ENCODE peak calls at places on chromosomes 11 and 22, in four cellular contexts. R, F, Z and I are unnamed samples.

GRCh38 chr11:126526471-126526870 is 171.0 kb downstream of the ST3GAL4 start:
- DNase-seq in R (no peak), Z (no peak), F (no peak), I (no peak)

GRCh38 chr11:89321401-89321800 is 143.7 kb downstream of the TYR start:
- DNase-seq in R (no peak), Z (no peak), F (no peak), I (no peak)

GRCh38 chr22:39254789-39255298 is 10.1 kb upstream of the PDGFB start:
- DNase-seq in Z (no peak), F (no peak), R (no peak), I (peak)

GRCh38 chr22:17918840-17919239 is 105.5 kb downstream of the MICAL3 start:
- DNase-seq in F (no peak), Z (no peak), R (no peak), I (peak)

GRCh38 chr22:23689414-23689813 is 1.4 kb upstream of the RGL4 start:
- DNase-seq in Z (no peak), R (no peak), F (no peak), I (no peak)

GRCh38 chr11:19696904-19697303 is 15.7 kb upstream of the NAV2 start:
- DNase-seq in R (no peak), F (no peak), Z (no peak), I (no peak)

GRCh38 chr11:45333506-45333971 is 47.4 kb upstream of the SYT13 start:
- DNase-seq in R (peak), Z (peak), F (peak), I (peak)

GRCh38 chr22:17905445-17905844 is 118.9 kb downstream of the MICAL3 start:
- DNase-seq in R (no peak), Z (no peak), F (no peak), I (no peak)

GRCh38 chr11:42770444-42771065 is 541.2 kb upstream of the API5 start:
- DNase-seq in Z (no peak), R (peak), F (peak), I (peak)

GRCh38 chr22:36578619-36579018 is 49.7 kb upstream of the EIF3D start:
- DNase-seq in F (no peak), Z (no peak), R (no peak), I (no peak)

GRCh38 chr22:23837911-23838685 is 708 bp downstream of the DERL3 start:
- DNase-seq in R (no peak), F (peak), Z (no peak), I (no peak)

GRCh38 chr11:26102325-26102724 is 229.6 kb upstream of the ANO3 start:
- DNase-seq in R (no peak), F (no peak), Z (no peak), I (no peak)

GRCh38 chr11:128448981-128449713 is 138.2 kb downstream of the ETS1 start:
- DNase-seq in R (no peak), Z (no peak), F (no peak), I (no peak)

GRCh38 chr11:440065-441042 is 1.5 kb downstream of the ANO9 start:
- DNase-seq in F (no peak), Z (no peak), R (no peak), I (peak)

GRCh38 chr11:65210748-65211147 is 29.0 kb downstream of the CAPN1 start:
- DNase-seq in R (no peak), Z (no peak), F (no peak), I (no peak)

GRCh38 chr22:44067901-44068300 is 43.8 kb downstream of the PARVB start:
- DNase-seq in F (no peak), R (no peak), Z (no peak), I (no peak)

GRCh38 chr11:81342956-81343355 is 1390.7 kb downstream of the FAM181B start:
- DNase-seq in Z (no peak), F (no peak), R (no peak), I (no peak)

GRCh38 chr11:88297320-88298263 is 39.9 kb downstream of the CTSC start:
- DNase-seq in R (no peak), Z (no peak), F (no peak), I (no peak)

GRCh38 chr11:118607401-118608267 is at the start of gene PHLDB1:
- DNase-seq in R (peak), Z (no peak), F (peak), I (peak)

GRCh38 chr22:26673485-26673884 is 16.1 kb downstream of the MIAT start:
- DNase-seq in R (peak), F (no peak), Z (no peak), I (peak)

GRCh38 chr11:29214833-29215232 is 802.0 kb downstream of the KCNA4 start:
- DNase-seq in R (no peak), Z (no peak), F (no peak), I (peak)

GRCh38 chr11:121330614-121331435 is 38.3 kb downstream of the SC5D start:
- DNase-seq in F (no peak), R (no peak), Z (no peak), I (no peak)

GRCh38 chr11:121326230-121326629 is 33.7 kb downstream of the SC5D start:
- DNase-seq in F (no peak), Z (no peak), R (no peak), I (no peak)

GRCh38 chr11:121328967-121329653 is 36.5 kb downstream of the SC5D start:
- DNase-seq in R (no peak), Z (no peak), F (peak), I (no peak)

GRCh38 chr11:121329786-121330395 is 37.3 kb downstream of the SC5D start:
- DNase-seq in Z (no peak), F (no peak), R (peak), I (no peak)

DNA sequence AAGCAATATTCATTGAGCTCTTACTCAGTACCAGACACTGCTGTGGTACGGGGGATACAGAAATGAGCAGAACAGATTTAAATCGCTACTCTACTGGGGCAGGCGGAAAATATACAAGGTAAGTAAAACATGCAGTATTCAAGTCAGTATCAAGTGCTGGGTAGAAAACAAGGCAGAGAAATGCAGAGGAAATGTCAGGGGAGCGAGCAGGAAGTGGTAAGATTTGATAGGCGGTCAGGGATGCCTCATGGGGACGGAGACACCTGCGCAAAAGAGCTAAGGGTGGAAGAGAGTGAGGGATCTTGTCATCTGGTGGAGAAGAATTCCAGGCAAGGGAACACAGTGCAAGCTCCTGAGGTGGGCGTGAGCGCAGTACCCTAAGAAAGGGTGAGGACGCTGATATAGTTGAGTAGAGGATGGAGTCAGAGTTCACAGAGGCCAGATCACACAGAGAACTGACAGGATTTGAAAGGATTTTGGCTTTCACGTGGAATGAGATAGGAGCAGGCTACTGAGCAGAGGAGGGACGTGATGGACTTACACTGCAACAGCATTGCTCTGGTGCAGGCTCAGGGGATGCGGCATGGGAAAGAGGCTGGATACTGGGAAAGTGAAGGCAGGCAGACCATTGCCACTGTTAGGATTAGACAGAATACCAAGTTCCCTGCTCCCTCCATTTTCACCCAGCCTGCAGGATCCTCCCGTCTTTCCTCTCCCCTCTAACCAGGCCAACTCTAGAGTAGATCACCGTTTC is 35.8 kb downstream of the SC5D start:
- DNase-seq in R (no peak), F (peak), Z (no peak), I (no peak)
- H3K4me2 ChIP-seq in R (no peak), F (peak), Z (no peak), I (no peak)

DNA sequence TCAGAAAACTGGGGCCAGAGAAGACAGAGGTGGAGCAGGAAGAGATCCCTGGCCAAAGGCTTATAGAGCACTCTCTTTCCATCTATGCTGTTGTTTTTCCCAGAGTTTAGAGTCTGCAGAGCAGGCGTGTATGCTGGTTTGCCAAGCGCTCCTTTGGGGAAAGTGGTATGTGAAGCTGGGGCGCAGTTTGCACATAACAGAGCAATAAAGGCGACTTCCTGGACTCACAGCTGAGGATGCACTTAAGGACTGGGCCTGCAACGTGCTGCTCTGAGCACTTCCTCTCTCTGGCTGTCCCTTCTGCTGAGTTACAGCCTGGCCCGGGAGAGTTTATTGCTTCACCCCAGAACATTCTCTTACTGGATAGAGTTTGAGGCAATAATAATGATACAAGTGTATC is 41.7 kb downstream of the THAP12 start:
- DNase-seq in F (peak), Z (no peak), R (no peak), I (peak)
- H2AFZ ChIP-seq in F (no peak), Z (no peak), R (no peak), I (peak)

GRCh38 chr22:32024791-32025190 is 18.3 kb upstream of the SLC5A1 start:
- DNase-seq in Z (no peak), F (no peak), R (peak), I (peak)
- TF ChIP-seq EZH2phosphoT487 in Z (no peak), F (no peak), R (no peak), I (no peak)

GRCh38 chr11:122033193-122033592 is 82.8 kb downstream of the BLID start:
- DNase-seq in Z (no peak), R (no peak), F (no peak), I (no peak)
- H3K4me2 ChIP-seq in Z (no peak), R (no peak), F (no peak), I (peak)

GRCh38 chr11:133809525-133810178 is 35.7 kb downstream of the SPATA19 start:
- DNase-seq in R (peak), Z (no peak), F (no peak), I (no peak)
- H2AFZ ChIP-seq in R (no peak), Z (no peak), F (no peak), I (no peak)

GRCh38 chr22:49905465-49905864 is 12.8 kb downstream of the ALG12 start:
- DNase-seq in F (no peak), R (no peak), Z (no peak), I (no peak)
- TF ChIP-seq EZH2phosphoT487 in F (no peak), R (no peak), Z (no peak), I (no peak)

GRCh38 chr11:103637250-103637649 is 399.2 kb upstream of the DDI1 start:
- DNase-seq in R (no peak), Z (no peak), F (no peak), I (peak)
- H3K4me2 ChIP-seq in R (no peak), Z (no peak), F (no peak), I (no peak)

DNA sequence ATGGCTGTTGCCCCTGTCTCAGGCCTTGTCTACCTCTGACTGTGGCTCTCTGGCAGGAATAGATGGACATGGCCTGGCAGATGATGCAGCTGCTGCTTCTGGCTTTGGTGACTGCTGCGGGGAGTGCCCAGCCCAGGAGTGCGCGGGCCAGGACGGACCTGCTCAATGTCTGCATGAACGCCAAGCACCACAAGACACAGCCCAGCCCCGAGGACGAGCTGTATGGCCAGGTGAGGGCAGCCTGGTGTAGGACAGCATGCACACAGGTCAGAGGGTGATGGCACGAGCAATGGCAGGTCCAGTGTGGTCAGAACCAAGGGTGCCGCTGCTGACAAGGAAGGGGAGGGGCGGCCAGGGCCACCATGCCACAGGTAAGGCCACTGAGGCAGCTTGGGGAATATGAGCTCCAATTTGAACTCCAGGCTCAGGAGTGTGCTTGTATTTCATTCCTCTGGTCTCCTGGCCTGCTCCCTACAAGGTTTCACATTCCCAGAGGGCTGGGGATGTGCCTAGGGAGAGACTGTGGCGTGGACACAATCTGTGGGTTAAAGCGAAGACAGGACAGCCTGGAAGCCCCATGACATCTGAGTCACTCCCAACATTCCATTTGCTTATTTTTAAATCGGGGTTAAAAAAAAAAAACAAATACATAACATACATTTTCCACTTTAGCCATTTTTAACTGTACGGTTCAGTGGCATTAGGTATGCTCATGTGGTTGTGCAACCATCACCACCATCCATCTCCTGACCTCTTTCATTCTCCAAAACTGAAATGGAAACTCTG is 559 bp downstream of the FOLR3 start:
- DNase-seq in Z (no peak), F (no peak), R (no peak), I (no peak)
- H2AFZ ChIP-seq in Z (no peak), F (no peak), R (no peak), I (no peak)